ENCODE peak calls at places on chromosomes 6 and 20, in ten cellular contexts. One of them, this sample, is unnamed.
A peak's percentile ranks its signal among the peaks of the same experiment; 100 is the strongest.

GRCh38 chr6:86782328-86782727 is 155.0 kb upstream of the HTR1E start:
- DNase-seq in thoracic aorta: no peak
- DNase-seq in activated B cell treated with CpG ODN at 0.5 μM for 24 hours: no peak
- DNase-seq in H1: no peak
- DNase-seq in H9: no peak
- DNase-seq in Peyer's patch: no peak
- DNase-seq in HFF-Myc: no peak
- DNase-seq in HCT116: no peak
- DNase-seq in activated CD8-positive, alpha-beta T cell treated with anti-CD3 and anti-CD28 coated beads for 36 hours: no peak
- DNase-seq in mammary epithelial cell: no peak
- DNase-seq in this sample: no peak

GRCh38 chr6:12275084-12275483 is 15.1 kb upstream of the EDN1 start:
- DNase-seq in activated B cell treated with CpG ODN at 0.5 μM for 24 hours: no peak
- DNase-seq in thoracic aorta: no peak
- DNase-seq in HCT116: no peak
- DNase-seq in mammary epithelial cell: peak; percentile 51
- DNase-seq in H1: no peak
- DNase-seq in activated CD8-positive, alpha-beta T cell treated with anti-CD3 and anti-CD28 coated beads for 36 hours: no peak
- DNase-seq in H9: no peak
- DNase-seq in HFF-Myc: no peak
- DNase-seq in Peyer's patch: no peak
- DNase-seq in this sample: no peak

GRCh38 chr6:106069478-106069877 is 16.7 kb upstream of the PRDM1 start:
- DNase-seq in HFF-Myc: peak; percentile 92
- DNase-seq in activated CD8-positive, alpha-beta T cell treated with anti-CD3 and anti-CD28 coated beads for 36 hours: no peak
- DNase-seq in H1: no peak
- DNase-seq in Peyer's patch: no peak
- DNase-seq in activated B cell treated with CpG ODN at 0.5 μM for 24 hours: no peak
- DNase-seq in H9: no peak
- DNase-seq in mammary epithelial cell: peak; percentile 83
- DNase-seq in HCT116: no peak
- DNase-seq in thoracic aorta: no peak
- DNase-seq in this sample: peak; percentile 51

GRCh38 chr20:4830696-4831095 is 109.0 kb downstream of the PRND start:
- DNase-seq in thoracic aorta: no peak
- DNase-seq in HCT116: no peak
- DNase-seq in mammary epithelial cell: no peak
- DNase-seq in HFF-Myc: no peak
- DNase-seq in H1: no peak
- DNase-seq in activated CD8-positive, alpha-beta T cell treated with anti-CD3 and anti-CD28 coated beads for 36 hours: no peak
- DNase-seq in activated B cell treated with CpG ODN at 0.5 μM for 24 hours: no peak
- DNase-seq in Peyer's patch: no peak
- DNase-seq in H9: no peak
- DNase-seq in this sample: no peak

GRCh38 chr6:168524644-168525043 is 83.7 kb downstream of the SMOC2 start:
- DNase-seq in thoracic aorta: no peak
- DNase-seq in activated CD8-positive, alpha-beta T cell treated with anti-CD3 and anti-CD28 coated beads for 36 hours: no peak
- DNase-seq in activated B cell treated with CpG ODN at 0.5 μM for 24 hours: no peak
- DNase-seq in Peyer's patch: no peak
- DNase-seq in HFF-Myc: no peak
- DNase-seq in HCT116: peak; percentile 3
- DNase-seq in H9: peak; percentile 76
- DNase-seq in H1: no peak
- DNase-seq in mammary epithelial cell: no peak
- DNase-seq in this sample: no peak

GRCh38 chr20:11035211-11035610 is 361.4 kb upstream of the JAG1 start:
- DNase-seq in Peyer's patch: no peak
- DNase-seq in H1: no peak
- DNase-seq in HCT116: no peak
- DNase-seq in H9: no peak
- DNase-seq in HFF-Myc: no peak
- DNase-seq in activated B cell treated with CpG ODN at 0.5 μM for 24 hours: no peak
- DNase-seq in thoracic aorta: no peak
- DNase-seq in activated CD8-positive, alpha-beta T cell treated with anti-CD3 and anti-CD28 coated beads for 36 hours: no peak
- DNase-seq in mammary epithelial cell: peak; percentile 8
- DNase-seq in this sample: no peak

GRCh38 chr6:113979930-113980329 is 9.0 kb upstream of the HDAC2 start:
- DNase-seq in activated B cell treated with CpG ODN at 0.5 μM for 24 hours: no peak
- DNase-seq in H9: no peak
- DNase-seq in HFF-Myc: no peak
- DNase-seq in H1: no peak
- DNase-seq in mammary epithelial cell: no peak
- DNase-seq in thoracic aorta: no peak
- DNase-seq in HCT116: no peak
- DNase-seq in Peyer's patch: no peak
- DNase-seq in activated CD8-positive, alpha-beta T cell treated with anti-CD3 and anti-CD28 coated beads for 36 hours: no peak
- DNase-seq in this sample: no peak

GRCh38 chr6:152854086-152854795 is 103.6 kb downstream of the VIP start:
- DNase-seq in HCT116: no peak
- DNase-seq in thoracic aorta: no peak
- DNase-seq in activated B cell treated with CpG ODN at 0.5 μM for 24 hours: no peak
- DNase-seq in Peyer's patch: no peak
- DNase-seq in H9: no peak
- DNase-seq in mammary epithelial cell: no peak
- DNase-seq in activated CD8-positive, alpha-beta T cell treated with anti-CD3 and anti-CD28 coated beads for 36 hours: no peak
- DNase-seq in H1: no peak
- DNase-seq in HFF-Myc: no peak
- DNase-seq in this sample: no peak

GRCh38 chr6:5905431-5906339 is 101.0 kb downstream of the NRN1 start:
- DNase-seq in Peyer's patch: no peak
- DNase-seq in HFF-Myc: peak; percentile 54
- DNase-seq in activated CD8-positive, alpha-beta T cell treated with anti-CD3 and anti-CD28 coated beads for 36 hours: no peak
- DNase-seq in H1: no peak
- DNase-seq in activated B cell treated with CpG ODN at 0.5 μM for 24 hours: no peak
- DNase-seq in HCT116: no peak
- DNase-seq in thoracic aorta: peak; percentile 60
- DNase-seq in H9: no peak
- DNase-seq in mammary epithelial cell: peak; percentile 84
- DNase-seq in this sample: no peak

GRCh38 chr6:56593801-56594318 is 48.8 kb downstream of the DST start:
- DNase-seq in thoracic aorta: no peak
- DNase-seq in H1: no peak
- DNase-seq in mammary epithelial cell: no peak
- DNase-seq in activated B cell treated with CpG ODN at 0.5 μM for 24 hours: no peak
- DNase-seq in activated CD8-positive, alpha-beta T cell treated with anti-CD3 and anti-CD28 coated beads for 36 hours: peak; percentile 34
- DNase-seq in H9: no peak
- DNase-seq in Peyer's patch: no peak
- DNase-seq in HFF-Myc: no peak
- DNase-seq in HCT116: no peak
- DNase-seq in this sample: no peak

GRCh38 chr6:6420097-6420496 is 99.6 kb upstream of the F13A1 start:
- DNase-seq in HCT116: no peak
- DNase-seq in activated CD8-positive, alpha-beta T cell treated with anti-CD3 and anti-CD28 coated beads for 36 hours: no peak
- DNase-seq in activated B cell treated with CpG ODN at 0.5 μM for 24 hours: no peak
- DNase-seq in mammary epithelial cell: no peak
- DNase-seq in H1: no peak
- DNase-seq in Peyer's patch: no peak
- DNase-seq in H9: no peak
- DNase-seq in thoracic aorta: no peak
- DNase-seq in HFF-Myc: no peak
- DNase-seq in this sample: no peak

GRCh38 chr6:139590206-139590605 is 215.8 kb upstream of the CITED2 start:
- DNase-seq in activated CD8-positive, alpha-beta T cell treated with anti-CD3 and anti-CD28 coated beads for 36 hours: no peak
- DNase-seq in activated B cell treated with CpG ODN at 0.5 μM for 24 hours: no peak
- DNase-seq in HFF-Myc: no peak
- DNase-seq in mammary epithelial cell: no peak
- DNase-seq in HCT116: no peak
- DNase-seq in H1: no peak
- DNase-seq in H9: no peak
- DNase-seq in Peyer's patch: no peak
- DNase-seq in thoracic aorta: no peak
- DNase-seq in this sample: peak; percentile 44

GRCh38 chr20:611843-612185 is 1.7 kb upstream of the TCF15 start:
- DNase-seq in Peyer's patch: no peak
- DNase-seq in HCT116: no peak
- DNase-seq in H9: no peak
- DNase-seq in thoracic aorta: no peak
- DNase-seq in activated CD8-positive, alpha-beta T cell treated with anti-CD3 and anti-CD28 coated beads for 36 hours: no peak
- DNase-seq in HFF-Myc: no peak
- DNase-seq in mammary epithelial cell: no peak
- DNase-seq in H1: no peak
- DNase-seq in activated B cell treated with CpG ODN at 0.5 μM for 24 hours: no peak
- DNase-seq in this sample: no peak

GRCh38 chr20:24506696-24507095 is 37.3 kb downstream of the SYNDIG1 start:
- DNase-seq in thoracic aorta: no peak
- DNase-seq in activated CD8-positive, alpha-beta T cell treated with anti-CD3 and anti-CD28 coated beads for 36 hours: no peak
- DNase-seq in activated B cell treated with CpG ODN at 0.5 μM for 24 hours: no peak
- DNase-seq in H1: no peak
- DNase-seq in mammary epithelial cell: no peak
- DNase-seq in HCT116: no peak
- DNase-seq in Peyer's patch: no peak
- DNase-seq in HFF-Myc: no peak
- DNase-seq in H9: no peak
- DNase-seq in this sample: no peak

GRCh38 chr20:12847862-12848261 is 160.9 kb upstream of the SPTLC3 start:
- DNase-seq in thoracic aorta: no peak
- DNase-seq in HCT116: no peak
- DNase-seq in activated CD8-positive, alpha-beta T cell treated with anti-CD3 and anti-CD28 coated beads for 36 hours: no peak
- DNase-seq in H1: no peak
- DNase-seq in HFF-Myc: no peak
- DNase-seq in H9: no peak
- DNase-seq in mammary epithelial cell: peak; percentile 35
- DNase-seq in activated B cell treated with CpG ODN at 0.5 μM for 24 hours: no peak
- DNase-seq in Peyer's patch: no peak
- DNase-seq in this sample: no peak

GRCh38 chr6:7085911-7086310 is 21.9 kb upstream of the RREB1 start:
- DNase-seq in H9: no peak
- DNase-seq in mammary epithelial cell: no peak
- DNase-seq in HFF-Myc: no peak
- DNase-seq in thoracic aorta: peak; percentile 11
- DNase-seq in activated CD8-positive, alpha-beta T cell treated with anti-CD3 and anti-CD28 coated beads for 36 hours: peak; percentile 28
- DNase-seq in H1: no peak
- DNase-seq in HCT116: no peak
- DNase-seq in Peyer's patch: no peak
- DNase-seq in activated B cell treated with CpG ODN at 0.5 μM for 24 hours: no peak
- DNase-seq in this sample: no peak

GRCh38 chr6:40536442-40536841 is 50.7 kb downstream of the LRFN2 start:
- DNase-seq in HCT116: no peak
- DNase-seq in H9: peak; percentile 81
- DNase-seq in activated CD8-positive, alpha-beta T cell treated with anti-CD3 and anti-CD28 coated beads for 36 hours: no peak
- DNase-seq in mammary epithelial cell: no peak
- DNase-seq in H1: peak; percentile 38
- DNase-seq in activated B cell treated with CpG ODN at 0.5 μM for 24 hours: no peak
- DNase-seq in Peyer's patch: no peak
- DNase-seq in thoracic aorta: no peak
- DNase-seq in HFF-Myc: no peak
- DNase-seq in this sample: no peak

GRCh38 chr20:41619360-41620115 is 1.4 kb upstream of the CHD6 start:
- DNase-seq in HCT116: no peak
- DNase-seq in Peyer's patch: no peak
- DNase-seq in mammary epithelial cell: no peak
- DNase-seq in activated B cell treated with CpG ODN at 0.5 μM for 24 hours: no peak
- DNase-seq in HFF-Myc: no peak
- DNase-seq in H1: no peak
- DNase-seq in thoracic aorta: no peak
- DNase-seq in activated CD8-positive, alpha-beta T cell treated with anti-CD3 and anti-CD28 coated beads for 36 hours: no peak
- DNase-seq in H9: no peak
- DNase-seq in this sample: no peak

GRCh38 chr6:81752969-81753708 is 658 bp upstream of the TENT5A start:
- DNase-seq in HCT116: peak; percentile 69
- DNase-seq in activated B cell treated with CpG ODN at 0.5 μM for 24 hours: peak; percentile 65
- DNase-seq in Peyer's patch: peak; percentile 80
- DNase-seq in mammary epithelial cell: peak; percentile 78
- DNase-seq in thoracic aorta: peak; percentile 68
- DNase-seq in HFF-Myc: no peak
- DNase-seq in activated CD8-positive, alpha-beta T cell treated with anti-CD3 and anti-CD28 coated beads for 36 hours: peak; percentile 58
- DNase-seq in H9: peak; percentile 76
- DNase-seq in H1: no peak
- DNase-seq in this sample: peak; percentile 87
- TF ChIP-seq CTCF in HCT116: peak; percentile 19
- TF ChIP-seq CTCF in activated B cell treated with CpG ODN at 0.5 μM for 24 hours: no peak
- TF ChIP-seq CTCF in Peyer's patch: no peak
- TF ChIP-seq CTCF in mammary epithelial cell: peak; percentile 32
- TF ChIP-seq CTCF in thoracic aorta: no peak
- TF ChIP-seq CTCF in HFF-Myc: no peak
- TF ChIP-seq CTCF in activated CD8-positive, alpha-beta T cell treated with anti-CD3 and anti-CD28 coated beads for 36 hours: no peak
- TF ChIP-seq CTCF in H9: no peak
- TF ChIP-seq CTCF in H1: peak; percentile 5
- TF ChIP-seq CTCF in this sample: no peak

DNA sequence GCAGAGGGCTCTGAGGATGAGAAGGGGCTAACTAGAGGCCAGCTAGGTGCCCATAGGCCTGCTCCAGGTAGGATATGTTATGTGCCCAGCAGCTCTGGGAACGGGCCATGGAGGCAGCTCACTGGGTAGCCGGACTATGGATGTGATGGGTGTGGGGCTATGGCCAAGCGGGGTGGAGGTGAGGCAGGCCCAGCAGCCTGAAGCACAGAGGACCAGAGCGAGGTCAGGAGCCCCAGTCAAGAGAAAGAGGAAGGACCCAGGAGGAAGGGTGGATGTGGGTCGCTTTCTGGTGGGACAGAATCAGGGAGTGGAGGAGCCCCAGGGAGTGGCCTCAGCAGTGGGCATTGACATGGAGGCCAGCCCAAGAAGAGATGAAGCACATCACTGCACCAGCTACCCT is 117.9 kb upstream of the MLN start:
- DNase-seq in H1: no peak
- DNase-seq in activated CD8-positive, alpha-beta T cell treated with anti-CD3 and anti-CD28 coated beads for 36 hours: no peak
- DNase-seq in mammary epithelial cell: no peak
- DNase-seq in Peyer's patch: no peak
- DNase-seq in HCT116: no peak
- DNase-seq in activated B cell treated with CpG ODN at 0.5 μM for 24 hours: no peak
- DNase-seq in thoracic aorta: no peak
- DNase-seq in H9: no peak
- DNase-seq in HFF-Myc: no peak
- DNase-seq in this sample: no peak
- TF ChIP-seq CTCF in H1: no peak
- TF ChIP-seq CTCF in activated CD8-positive, alpha-beta T cell treated with anti-CD3 and anti-CD28 coated beads for 36 hours: no peak
- TF ChIP-seq CTCF in mammary epithelial cell: no peak
- TF ChIP-seq CTCF in Peyer's patch: no peak
- TF ChIP-seq CTCF in HCT116: no peak
- TF ChIP-seq CTCF in activated B cell treated with CpG ODN at 0.5 μM for 24 hours: no peak
- TF ChIP-seq CTCF in thoracic aorta: no peak
- TF ChIP-seq CTCF in H9: no peak
- TF ChIP-seq CTCF in HFF-Myc: no peak
- TF ChIP-seq CTCF in this sample: no peak

GRCh38 chr20:63858393-63859165 is 2.7 kb upstream of the ABHD16B start:
- DNase-seq in H9: peak; percentile 66
- DNase-seq in HFF-Myc: no peak
- DNase-seq in activated CD8-positive, alpha-beta T cell treated with anti-CD3 and anti-CD28 coated beads for 36 hours: peak; percentile 28
- DNase-seq in Peyer's patch: no peak
- DNase-seq in activated B cell treated with CpG ODN at 0.5 μM for 24 hours: no peak
- DNase-seq in H1: no peak
- DNase-seq in mammary epithelial cell: no peak
- DNase-seq in HCT116: no peak
- DNase-seq in thoracic aorta: no peak
- DNase-seq in this sample: no peak
- TF ChIP-seq CTCF in H9: peak; percentile 55
- TF ChIP-seq CTCF in HFF-Myc: peak; percentile 54
- TF ChIP-seq CTCF in activated CD8-positive, alpha-beta T cell treated with anti-CD3 and anti-CD28 coated beads for 36 hours: no peak
- TF ChIP-seq CTCF in Peyer's patch: no peak
- TF ChIP-seq CTCF in activated B cell treated with CpG ODN at 0.5 μM for 24 hours: no peak
- TF ChIP-seq CTCF in H1: peak; percentile 54
- TF ChIP-seq CTCF in mammary epithelial cell: peak; percentile 20
- TF ChIP-seq CTCF in HCT116: peak; percentile 20
- TF ChIP-seq CTCF in thoracic aorta: no peak
- TF ChIP-seq CTCF in this sample: no peak

DNA sequence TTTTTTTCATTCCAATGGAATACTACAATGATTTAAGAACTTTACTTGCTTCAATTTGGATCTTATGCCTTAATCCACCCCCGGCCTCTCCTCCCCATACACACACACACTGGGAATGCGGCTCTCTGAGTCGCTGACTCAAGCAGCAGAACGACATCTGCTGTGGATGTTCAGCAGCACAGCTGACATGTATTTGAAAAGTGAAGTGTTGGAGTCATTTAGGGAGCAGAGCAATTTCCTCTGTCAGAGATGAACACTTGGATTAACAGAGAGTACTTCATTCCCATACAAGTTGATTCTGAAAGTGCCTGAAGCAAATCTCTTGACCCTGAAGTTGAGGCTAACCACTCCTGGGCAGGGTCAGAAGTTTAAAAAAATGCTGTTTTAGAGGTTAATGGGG is 27.9 kb upstream of the LAMA4 start:
- DNase-seq in H9: no peak
- DNase-seq in mammary epithelial cell: peak; percentile 65
- DNase-seq in H1: no peak
- DNase-seq in HFF-Myc: peak; percentile 75
- DNase-seq in thoracic aorta: no peak
- DNase-seq in activated B cell treated with CpG ODN at 0.5 μM for 24 hours: no peak
- DNase-seq in activated CD8-positive, alpha-beta T cell treated with anti-CD3 and anti-CD28 coated beads for 36 hours: no peak
- DNase-seq in HCT116: no peak
- DNase-seq in Peyer's patch: peak; percentile 19
- DNase-seq in this sample: peak; percentile 30
- TF ChIP-seq CTCF in H9: peak; percentile 23
- TF ChIP-seq CTCF in mammary epithelial cell: peak; percentile 46
- TF ChIP-seq CTCF in H1: no peak
- TF ChIP-seq CTCF in HFF-Myc: peak; percentile 40
- TF ChIP-seq CTCF in thoracic aorta: peak; percentile 26
- TF ChIP-seq CTCF in activated B cell treated with CpG ODN at 0.5 μM for 24 hours: no peak
- TF ChIP-seq CTCF in activated CD8-positive, alpha-beta T cell treated with anti-CD3 and anti-CD28 coated beads for 36 hours: no peak
- TF ChIP-seq CTCF in HCT116: no peak
- TF ChIP-seq CTCF in Peyer's patch: no peak
- TF ChIP-seq CTCF in this sample: no peak

This sample was measured in Calu3.